ENCODE peak calls at places on chromosomes 13 and 19, in five cellular contexts. One of them, this sample, is unnamed.

GRCh38 chr19:51022526-51022925 is 3.0 kb upstream of the KLK10 start:
- DNase-seq in right cardiac atrium: no peak
- DNase-seq in left colon: no peak
- DNase-seq in amniotic stem cell: no peak
- DNase-seq in T-cell: no peak
- DNase-seq in this sample: no peak

GRCh38 chr19:16548956-16549355 is 6.7 kb upstream of the CHERP start:
- DNase-seq in right cardiac atrium: peak
- DNase-seq in left colon: no peak
- DNase-seq in amniotic stem cell: no peak
- DNase-seq in T-cell: no peak
- DNase-seq in this sample: no peak

GRCh38 chr13:33277351-33277750 is 8.2 kb downstream of the STARD13 start:
- DNase-seq in right cardiac atrium: no peak
- DNase-seq in left colon: no peak
- DNase-seq in amniotic stem cell: no peak
- DNase-seq in T-cell: no peak
- DNase-seq in this sample: no peak

GRCh38 chr19:57537953-57538547 is 10.9 kb downstream of the ZNF549 start:
- DNase-seq in right cardiac atrium: no peak
- DNase-seq in left colon: no peak
- DNase-seq in amniotic stem cell: no peak
- DNase-seq in T-cell: no peak
- DNase-seq in this sample: no peak

GRCh38 chr19:45440873-45441654 is 17.3 kb upstream of the ERCC1 start:
- DNase-seq in right cardiac atrium: peak
- DNase-seq in left colon: no peak
- DNase-seq in amniotic stem cell: no peak
- DNase-seq in T-cell: no peak
- DNase-seq in this sample: no peak

GRCh38 chr19:39481676-39482075 is 1.0 kb downstream of the TIMM50 start:
- DNase-seq in right cardiac atrium: no peak
- DNase-seq in left colon: no peak
- DNase-seq in amniotic stem cell: no peak
- DNase-seq in T-cell: no peak
- DNase-seq in this sample: no peak

GRCh38 chr19:17620696-17621095 is 65.2 kb downstream of the COLGALT1 start:
- DNase-seq in right cardiac atrium: no peak
- DNase-seq in left colon: no peak
- DNase-seq in amniotic stem cell: no peak
- DNase-seq in T-cell: no peak
- DNase-seq in this sample: no peak

GRCh38 chr13:114212096-114212495 is 22.6 kb upstream of the CDC16 start:
- DNase-seq in right cardiac atrium: no peak
- DNase-seq in left colon: no peak
- DNase-seq in amniotic stem cell: no peak
- DNase-seq in T-cell: no peak
- DNase-seq in this sample: no peak

GRCh38 chr19:44603201-44603945 is 10.0 kb upstream of the IGSF23 start:
- DNase-seq in right cardiac atrium: no peak
- DNase-seq in left colon: no peak
- DNase-seq in amniotic stem cell: peak
- DNase-seq in T-cell: no peak
- DNase-seq in this sample: no peak

GRCh38 chr13:80348750-80349149 is 7.8 kb upstream of the SPRY2 start:
- DNase-seq in right cardiac atrium: no peak
- DNase-seq in left colon: no peak
- DNase-seq in amniotic stem cell: no peak
- DNase-seq in T-cell: no peak
- DNase-seq in this sample: no peak

GRCh38 chr19:45164577-45165335 is 4.0 kb upstream of the NKPD1 start:
- DNase-seq in right cardiac atrium: peak
- DNase-seq in left colon: peak
- DNase-seq in amniotic stem cell: no peak
- DNase-seq in T-cell: peak
- DNase-seq in this sample: peak

GRCh38 chr13:95087746-95088305 is 213.4 kb downstream of the ABCC4 start:
- DNase-seq in right cardiac atrium: no peak
- DNase-seq in left colon: no peak
- DNase-seq in amniotic stem cell: no peak
- DNase-seq in T-cell: no peak
- DNase-seq in this sample: no peak

GRCh38 chr19:16871870-16872269 is 16.9 kb upstream of the F2RL3 start:
- DNase-seq in right cardiac atrium: peak
- DNase-seq in left colon: peak
- DNase-seq in amniotic stem cell: no peak
- DNase-seq in T-cell: no peak
- DNase-seq in this sample: no peak

GRCh38 chr13:51729853-51730553 is 74.0 kb downstream of the DHRS12 start:
- DNase-seq in right cardiac atrium: peak
- DNase-seq in left colon: no peak
- DNase-seq in amniotic stem cell: peak
- DNase-seq in T-cell: no peak
- DNase-seq in this sample: no peak

GRCh38 chr13:109974354-109974753 is 188.0 kb upstream of the IRS2 start:
- DNase-seq in right cardiac atrium: no peak
- DNase-seq in left colon: no peak
- DNase-seq in amniotic stem cell: no peak
- DNase-seq in T-cell: no peak
- DNase-seq in this sample: no peak

GRCh38 chr13:99617474-99618255 is 116.4 kb downstream of the TM9SF2 start:
- DNase-seq in right cardiac atrium: peak
- DNase-seq in left colon: no peak
- DNase-seq in amniotic stem cell: peak
- DNase-seq in T-cell: peak
- DNase-seq in this sample: no peak

GRCh38 chr13:101449971-101450748 is 2.3 kb upstream of the ITGBL1 start:
- DNase-seq in right cardiac atrium: no peak
- DNase-seq in left colon: no peak
- DNase-seq in amniotic stem cell: peak
- DNase-seq in T-cell: no peak
- DNase-seq in this sample: no peak